ENCODE peak calls at places on chromosomes 12 and 14, in four cellular contexts. X, D, S and E are unnamed samples.

GRCh38 chr12:126189856-126190255 is 1124.6 kb downstream of the AACS start:
- DNase-seq in X (no peak), D (no peak), S (no peak), E (no peak)

GRCh38 chr12:48001426-48002178 is 2.7 kb downstream of the COL2A1 start:
- DNase-seq in D (peak), X (no peak), S (peak), E (peak)

GRCh38 chr12:99170026-99170425 is 477.5 kb upstream of the GARIN6 start:
- DNase-seq in D (no peak), S (no peak), X (peak), E (no peak)

GRCh38 chr14:105492051-105492965 is 1.3 kb downstream of the TEDC1 start:
- DNase-seq in S (no peak), D (no peak), X (no peak), E (peak)

GRCh38 chr12:106760184-106760531 is 14.3 kb upstream of the RIC8B start:
- DNase-seq in X (peak), D (no peak), S (peak), E (no peak)

GRCh38 chr12:49909826-49910225 is 6.1 kb upstream of the FAIM2 start:
- DNase-seq in S (no peak), X (no peak), D (peak), E (peak)

GRCh38 chr12:92899388-92900001 is 29.6 kb downstream of the EEA1 start:
- DNase-seq in X (no peak), S (peak), D (peak), E (peak)

GRCh38 chr14:36430662-36431084 is 89.4 kb downstream of the NKX2-1 start:
- DNase-seq in S (no peak), X (no peak), D (no peak), E (no peak)

GRCh38 chr14:38910092-38910491 is 192.9 kb downstream of the SEC23A start:
- DNase-seq in S (no peak), D (no peak), X (no peak), E (no peak)

GRCh38 chr14:51482112-51482511 is 169.6 kb upstream of the FRMD6 start:
- DNase-seq in X (no peak), D (no peak), S (no peak), E (no peak)

GRCh38 chr14:34254596-34254995 is 207.4 kb downstream of the SPTSSA start:
- DNase-seq in S (no peak), D (no peak), X (no peak), E (no peak)

GRCh38 chr12:108876550-108876949 is 3.3 kb upstream of the DAO start:
- DNase-seq in X (no peak), D (no peak), S (no peak), E (no peak)

GRCh38 chr12:4037747-4038312 is 164.6 kb upstream of the PARP11 start:
- DNase-seq in D (no peak), S (peak), X (no peak), E (no peak)

GRCh38 chr12:124567035-124567672 is at the start of gene NCOR2:
- DNase-seq in D (no peak), X (peak), S (no peak), E (no peak)

GRCh38 chr14:49972840-49973239 is 80.0 kb downstream of the ARF6 start:
- DNase-seq in S (peak), X (no peak), D (peak), E (peak)

GRCh38 chr14:49036236-49036635 is 549.9 kb downstream of the RPS29 start:
- DNase-seq in S (no peak), D (no peak), X (no peak), E (no peak)

GRCh38 chr12:121799842-121800693 is 3.7 kb upstream of the SETD1B start:
- DNase-seq in S (peak), X (peak), D (peak), E (peak)

GRCh38 chr12:89707623-89707991 is 1.0 kb downstream of the ATP2B1 start:
- DNase-seq in S (no peak), D (no peak), X (peak), E (peak)

GRCh38 chr12:131537267-131537920 is 173.5 kb upstream of the SFSWAP start:
- DNase-seq in X (no peak), D (no peak), S (no peak), E (no peak)

GRCh38 chr12:91818236-91819131 is 327.2 kb downstream of the BTG1 start:
- DNase-seq in S (no peak), X (no peak), D (peak), E (no peak)

GRCh38 chr12:86264451-86265328 is 8.5 kb upstream of the MGAT4C start:
- DNase-seq in X (no peak), D (no peak), S (no peak), E (peak)

GRCh38 chr12:20366776-20367409 is 1.4 kb upstream of the PDE3A start:
- DNase-seq in X (no peak), D (no peak), S (no peak), E (no peak)

GRCh38 chr14:41505491-41505890 is 101.2 kb upstream of the LRFN5 start:
- DNase-seq in D (no peak), X (no peak), S (no peak), E (no peak)

GRCh38 chr14:75459099-75459741 is 31.4 kb downstream of the JDP2 start:
- DNase-seq in X (no peak), S (no peak), D (no peak), E (peak)

GRCh38 chr12:108191938-108192337 is 62.9 kb downstream of the WSCD2 start:
- DNase-seq in X (no peak), S (no peak), D (no peak), E (no peak)

GRCh38 chr14:24316597-24316950 is 5.3 kb downstream of the LTB4R start:
- DNase-seq in X (no peak), S (no peak), D (no peak), E (peak)

GRCh38 chr14:54685286-54685845 is 118.4 kb downstream of the SAMD4A start:
- DNase-seq in S (no peak), D (no peak), X (no peak), E (no peak)

GRCh38 chr12:81843599-81843998 is 84.4 kb upstream of the PPFIA2 start:
- DNase-seq in D (no peak), S (no peak), X (no peak), E (no peak)

GRCh38 chr12:17278946-17279345 is 673.0 kb upstream of the LMO3 start:
- DNase-seq in D (no peak), X (peak), S (no peak), E (no peak)

GRCh38 chr14:22438742-22439141 is 150.3 kb downstream of the DAD1 start:
- DNase-seq in X (no peak), S (no peak), D (no peak), E (no peak)

GRCh38 chr12:121748571-121749265 is 36.2 kb downstream of the TMEM120B start:
- DNase-seq in S (peak), X (no peak), D (peak), E (no peak)

GRCh38 chr14:92514844-92515509 is 1.4 kb downstream of the RIN3 start:
- DNase-seq in X (no peak), S (no peak), D (no peak), E (no peak)

GRCh38 chr14:102928412-102929348 is 6.2 kb downstream of the AMN start:
- DNase-seq in D (peak), X (peak), S (no peak), E (peak)

GRCh38 chr12:95809000-95809680 is 18.6 kb upstream of the NTN4 start:
- DNase-seq in D (no peak), S (no peak), X (no peak), E (no peak)

GRCh38 chr12:108734200-108734906 is 3.0 kb upstream of the CORO1C start:
- DNase-seq in S (peak), D (peak), X (no peak), E (no peak)

GRCh38 chr12:41919025-41919424 is 225.6 kb downstream of the GXYLT1 start:
- DNase-seq in D (no peak), X (no peak), S (no peak), E (no peak)
- H3K4me3 ChIP-seq in D (no peak), X (no peak), S (no peak), E (no peak)

GRCh38 chr12:6329693-6330045 is 12.2 kb downstream of the TNFRSF1A start:
- DNase-seq in X (no peak), D (no peak), S (no peak), E (no peak)
- H3K4me3 ChIP-seq in X (no peak), D (no peak), S (no peak), E (no peak)

DNA sequence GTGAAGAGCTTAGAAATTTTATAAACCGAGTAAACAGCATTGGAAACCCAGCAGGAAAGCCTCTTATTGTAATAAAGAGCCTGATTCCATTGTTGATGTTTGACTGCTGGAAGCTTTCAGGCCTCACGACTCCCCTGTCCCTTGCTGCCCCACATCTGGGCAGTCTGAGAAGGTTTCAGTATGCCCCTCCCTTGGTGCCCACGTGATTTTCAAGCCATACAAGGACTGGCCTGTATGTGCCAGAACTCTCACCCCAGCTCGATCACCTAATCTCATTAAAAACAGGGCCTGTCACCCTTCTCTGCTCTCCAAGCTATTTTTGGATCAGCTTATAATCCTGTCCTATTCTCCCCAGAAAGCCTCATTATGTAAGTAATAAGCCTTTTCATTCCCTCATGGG is 7.5 kb upstream of the PYROXD1 start:
- DNase-seq in D (no peak), S (no peak), X (no peak), E (no peak)
- H3K4me3 ChIP-seq in D (no peak), S (no peak), X (no peak), E (no peak)

DNA sequence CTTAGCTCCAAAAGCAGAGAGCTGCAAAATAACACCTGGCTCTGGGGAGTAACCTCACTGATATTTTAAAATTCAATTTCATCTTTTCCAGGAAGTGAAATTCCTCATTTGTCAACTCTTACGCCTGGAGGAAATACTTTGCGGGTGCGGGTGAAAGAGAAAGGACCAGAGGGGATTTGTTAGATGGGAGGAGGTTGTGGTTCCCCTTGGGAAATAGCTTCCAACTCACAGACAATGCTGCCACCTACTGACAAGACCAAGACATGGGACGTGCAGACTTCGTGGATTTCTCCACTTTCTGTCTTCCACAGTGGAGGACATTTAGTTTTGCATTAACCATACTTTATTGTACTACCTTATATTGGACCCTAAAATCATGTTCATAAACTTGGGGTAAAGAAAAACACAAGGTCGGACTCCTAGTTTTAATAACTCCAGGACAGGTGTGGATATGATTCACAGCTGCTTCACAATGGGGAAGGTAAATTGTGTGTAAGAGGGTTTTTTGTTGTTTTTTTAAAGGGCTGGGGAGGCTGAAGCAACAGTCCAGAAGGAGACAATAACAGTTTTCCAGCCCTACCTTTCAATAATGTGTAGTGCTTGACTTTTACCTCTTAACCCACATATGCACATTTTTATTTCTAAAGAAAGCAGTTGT is 10.8 kb downstream of the FBXL14 start:
- DNase-seq in X (peak), D (peak), S (peak), E (no peak)
- H3K4me3 ChIP-seq in X (peak), D (peak), S (peak), E (no peak)